ENCODE peak calls at places on chromosomes 6 and 20, in nine cellular contexts. A, M, K, E, P, X, S, I and T are unnamed samples.

GRCh38 chr6:158801655-158802294 is 17.4 kb downstream of the EZR start:
- DNase-seq in A (no peak), M (no peak), K (no peak), E (no peak), P (no peak), X (no peak), S (no peak), I (no peak), T (no peak)

GRCh38 chr6:88548891-88549505 is 382.9 kb upstream of the CNR1 start:
- DNase-seq in A (no peak), M (no peak), K (no peak), E (no peak), P (no peak), X (no peak), S (no peak), I (no peak), T (no peak)

GRCh38 chr6:11126876-11127275 is 15.4 kb upstream of the ERVFRD-1 start:
- DNase-seq in A (no peak), M (no peak), K (no peak), E (no peak), P (no peak), X (peak; percentile 25), S (no peak), I (no peak), T (no peak)

GRCh38 chr6:137202078-137202477 is 17.1 kb downstream of the IFNGR1 start:
- DNase-seq in A (no peak), M (no peak), K (no peak), E (peak; percentile 81), P (no peak), X (peak; percentile 28), S (no peak), I (no peak), T (no peak)

GRCh38 chr6:156849806-156850205 is 72.6 kb downstream of the ARID1B start:
- DNase-seq in A (no peak), M (no peak), K (no peak), E (no peak), P (no peak), X (no peak), S (no peak), I (no peak), T (no peak)

GRCh38 chr6:45488269-45488668 is 110.5 kb upstream of the SUPT3H start:
- DNase-seq in A (no peak), M (no peak), K (no peak), E (no peak), P (no peak), X (no peak), S (no peak), I (no peak), T (no peak)

GRCh38 chr20:23078994-23079364 is 7.1 kb downstream of the CD93 start:
- DNase-seq in A (peak; percentile 79), M (no peak), K (no peak), E (no peak), P (peak; percentile 69), X (no peak), S (no peak), I (no peak), T (no peak)

GRCh38 chr6:14121936-14122344 is 4.4 kb downstream of the CD83 start:
- DNase-seq in A (no peak), M (no peak), K (no peak), E (no peak), P (no peak), X (no peak), S (no peak), I (no peak), T (no peak)

GRCh38 chr6:44976677-44977405 is 351.3 kb upstream of the RUNX2 start:
- DNase-seq in A (no peak), M (no peak), K (no peak), E (no peak), P (no peak), X (peak; percentile 12), S (peak; percentile 18), I (peak; percentile 47), T (no peak)

GRCh38 chr6:77463308-77463880 is at the start of gene HTR1B:
- DNase-seq in A (peak; percentile 59), M (no peak), K (no peak), E (no peak), P (peak; percentile 42), X (peak; percentile 49), S (no peak), I (peak; percentile 37), T (no peak)

GRCh38 chr6:129634411-129635230 is 75.4 kb downstream of the ARHGAP18 start:
- DNase-seq in A (no peak), M (no peak), K (peak; percentile 47), E (no peak), P (no peak), X (no peak), S (no peak), I (no peak), T (no peak)

GRCh38 chr20:44181611-44182010 is 5.4 kb downstream of the JPH2 start:
- DNase-seq in A (no peak), M (no peak), K (no peak), E (no peak), P (no peak), X (no peak), S (no peak), I (no peak), T (no peak)

GRCh38 chr20:49306903-49307336 is 29.1 kb upstream of the ZNFX1 start:
- DNase-seq in A (no peak), M (peak; percentile 86), K (no peak), E (no peak), P (no peak), X (peak; percentile 51), S (no peak), I (no peak), T (no peak)

GRCh38 chr20:2713285-2713684 is 20.7 kb downstream of the EBF4 start:
- DNase-seq in A (no peak), M (no peak), K (no peak), E (no peak), P (no peak), X (peak; percentile 31), S (no peak), I (no peak), T (no peak)

GRCh38 chr20:33437141-33437911 is 6.2 kb downstream of the SNTA1 start:
- DNase-seq in A (no peak), M (no peak), K (no peak), E (peak; percentile 43), P (no peak), X (no peak), S (no peak), I (peak; percentile 83), T (no peak)

GRCh38 chr6:26122793-26123674 is 35.8 kb downstream of the HFE start:
- DNase-seq in A (peak; percentile 74), M (peak; percentile 98), K (peak; percentile 99), E (peak; percentile 96), P (peak; percentile 89), X (peak; percentile 98), S (peak; percentile 97), I (peak; percentile 99), T (peak; percentile 100)

GRCh38 chr20:59055302-59055701 is 12.7 kb upstream of the PRELID3B start:
- DNase-seq in A (no peak), M (no peak), K (peak; percentile 29), E (no peak), P (no peak), X (peak; percentile 50), S (no peak), I (peak; percentile 34), T (no peak)

GRCh38 chr20:16672299-16672698 is 57.5 kb upstream of the SNRPB2 start:
- DNase-seq in A (no peak), M (no peak), K (no peak), E (no peak), P (no peak), X (no peak), S (no peak), I (no peak), T (no peak)

GRCh38 chr20:61279621-61280150 is 27.6 kb downstream of the CDH4 start:
- DNase-seq in A (no peak), M (no peak), K (no peak), E (no peak), P (no peak), X (no peak), S (no peak), I (no peak), T (no peak)
- TF ChIP-seq CTCF in A (no peak), M (no peak), K (no peak), E (no peak), P (no peak), X (no peak), S (no peak), I (no peak), T (no peak)

GRCh38 chr20:31788578-31788977 is 30.6 kb upstream of the MYLK2 start:
- DNase-seq in A (peak; percentile 54), M (no peak), K (peak; percentile 56), E (no peak), P (peak; percentile 25), X (no peak), S (no peak), I (no peak), T (no peak)
- TF ChIP-seq CTCF in A (peak; percentile 24), M (no peak), K (peak; percentile 60), E (no peak), P (no peak), X (no peak), S (no peak), I (peak; percentile 25), T (no peak)

GRCh38 chr20:46099491-46100287 is 9.9 kb upstream of the NCOA5 start:
- DNase-seq in A (no peak), M (peak; percentile 25), K (no peak), E (no peak), P (peak; percentile 76), X (no peak), S (no peak), I (peak; percentile 23), T (no peak)
- TF ChIP-seq CTCF in A (no peak), M (no peak), K (no peak), E (peak; percentile 16), P (no peak), X (no peak), S (no peak), I (peak; percentile 9), T (peak; percentile 21)

GRCh38 chr6:56999049-56999448 is 44.1 kb downstream of the BEND6 start:
- DNase-seq in A (no peak), M (no peak), K (no peak), E (no peak), P (no peak), X (peak; percentile 93), S (no peak), I (no peak), T (no peak)

GRCh38 chr6:56992053-56992452 is 37.1 kb downstream of the BEND6 start:
- DNase-seq in A (no peak), M (no peak), K (no peak), E (no peak), P (no peak), X (no peak), S (no peak), I (no peak), T (no peak)

GRCh38 chr6:56992703-56993102 is 37.8 kb downstream of the BEND6 start:
- DNase-seq in A (no peak), M (no peak), K (no peak), E (no peak), P (no peak), X (no peak), S (no peak), I (no peak), T (no peak)

GRCh38 chr6:56996401-56996800 is 41.5 kb downstream of the BEND6 start:
- DNase-seq in A (no peak), M (peak; percentile 51), K (no peak), E (no peak), P (no peak), X (peak; percentile 50), S (no peak), I (no peak), T (no peak)

DNA sequence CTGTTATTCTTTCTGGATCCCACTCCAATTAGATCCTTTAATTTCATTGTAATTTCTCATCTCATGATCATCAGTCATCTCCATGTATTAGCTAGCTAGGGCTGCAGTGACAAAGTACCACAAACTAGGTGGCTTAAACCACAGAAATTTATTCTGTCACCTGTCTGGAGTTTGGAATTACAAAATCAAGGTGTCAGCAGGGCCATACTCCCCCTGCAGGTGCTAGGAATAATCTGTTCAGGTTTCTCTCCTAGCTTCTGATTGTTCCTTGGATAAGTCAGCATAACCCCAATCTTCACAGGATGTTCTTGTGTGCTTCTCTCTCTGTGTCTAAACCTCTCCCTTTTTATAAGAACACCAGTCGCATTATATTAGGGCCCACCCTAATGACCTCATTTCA is 40.4 kb downstream of the BEND6 start:
- DNase-seq in A (no peak), M (no peak), K (no peak), E (no peak), P (no peak), X (peak; percentile 31), S (no peak), I (no peak), T (no peak)
- TF ChIP-seq CTCF in A (no peak), M (peak; percentile 53), K (peak; percentile 36), E (no peak), P (peak; percentile 27), X (peak; percentile 26), S (no peak), I (no peak), T (peak; percentile 14)